ENCODE peak calls at places on chromosome 9, in six cellular contexts. One of them, this sample, is unnamed.

GRCh38 chr9:128011071-128011817 is 30.5 kb upstream of the EEIG1 start:
- DNase-seq in stromal cell of bone marrow: no peak
- DNase-seq in NCI-H2081 treated with DMSO at 0.1 percent for 48 hours: no peak
- DNase-seq in GM04504: no peak
- DNase-seq in adipocyte: no peak
- DNase-seq in renal cortical epithelial cell: no peak
- DNase-seq in this sample: peak; percentile 73

GRCh38 chr9:32264171-32264862 is 120.1 kb upstream of the ACO1 start:
- DNase-seq in stromal cell of bone marrow: peak; percentile 25
- DNase-seq in NCI-H2081 treated with DMSO at 0.1 percent for 48 hours: no peak
- DNase-seq in GM04504: no peak
- DNase-seq in adipocyte: peak; percentile 15
- DNase-seq in renal cortical epithelial cell: peak; percentile 59
- DNase-seq in this sample: no peak

GRCh38 chr9:88243736-88244135 is 105.5 kb upstream of the SPATA31C2 start:
- DNase-seq in stromal cell of bone marrow: no peak
- DNase-seq in NCI-H2081 treated with DMSO at 0.1 percent for 48 hours: no peak
- DNase-seq in GM04504: no peak
- DNase-seq in adipocyte: no peak
- DNase-seq in renal cortical epithelial cell: peak; percentile 98
- DNase-seq in this sample: no peak

GRCh38 chr9:76414656-76415055 is 20.4 kb upstream of the RFK start:
- DNase-seq in stromal cell of bone marrow: no peak
- DNase-seq in NCI-H2081 treated with DMSO at 0.1 percent for 48 hours: no peak
- DNase-seq in GM04504: no peak
- DNase-seq in adipocyte: no peak
- DNase-seq in renal cortical epithelial cell: peak; percentile 31
- DNase-seq in this sample: no peak

GRCh38 chr9:6563036-6563435 is 82.5 kb downstream of the GLDC start:
- DNase-seq in stromal cell of bone marrow: no peak
- DNase-seq in NCI-H2081 treated with DMSO at 0.1 percent for 48 hours: no peak
- DNase-seq in GM04504: no peak
- DNase-seq in adipocyte: no peak
- DNase-seq in renal cortical epithelial cell: no peak
- DNase-seq in this sample: no peak

GRCh38 chr9:21801683-21802417 is 586 bp upstream of the MTAP start:
- DNase-seq in stromal cell of bone marrow: peak; percentile 75
- DNase-seq in NCI-H2081 treated with DMSO at 0.1 percent for 48 hours: no peak
- DNase-seq in GM04504: peak; percentile 72
- DNase-seq in adipocyte: peak; percentile 95
- DNase-seq in renal cortical epithelial cell: no peak
- DNase-seq in this sample: peak; percentile 72

GRCh38 chr9:105832311-105832710 is 138.0 kb downstream of the TMEM38B start:
- DNase-seq in stromal cell of bone marrow: no peak
- DNase-seq in NCI-H2081 treated with DMSO at 0.1 percent for 48 hours: no peak
- DNase-seq in GM04504: no peak
- DNase-seq in adipocyte: no peak
- DNase-seq in renal cortical epithelial cell: no peak
- DNase-seq in this sample: no peak

GRCh38 chr9:69621735-69622460 is 50.3 kb downstream of the APBA1 start:
- DNase-seq in stromal cell of bone marrow: no peak
- DNase-seq in NCI-H2081 treated with DMSO at 0.1 percent for 48 hours: no peak
- DNase-seq in GM04504: no peak
- DNase-seq in adipocyte: no peak
- DNase-seq in renal cortical epithelial cell: no peak
- DNase-seq in this sample: no peak

GRCh38 chr9:17688834-17689233 is 110.0 kb downstream of the SH3GL2 start:
- DNase-seq in stromal cell of bone marrow: no peak
- DNase-seq in NCI-H2081 treated with DMSO at 0.1 percent for 48 hours: no peak
- DNase-seq in GM04504: no peak
- DNase-seq in adipocyte: no peak
- DNase-seq in renal cortical epithelial cell: no peak
- DNase-seq in this sample: no peak

GRCh38 chr9:123438321-123438720 is 82.3 kb downstream of the CRB2 start:
- DNase-seq in stromal cell of bone marrow: no peak
- DNase-seq in NCI-H2081 treated with DMSO at 0.1 percent for 48 hours: no peak
- DNase-seq in GM04504: no peak
- DNase-seq in adipocyte: no peak
- DNase-seq in renal cortical epithelial cell: no peak
- DNase-seq in this sample: no peak

GRCh38 chr9:4497855-4498254 is 7.6 kb downstream of the SLC1A1 start:
- DNase-seq in stromal cell of bone marrow: peak; percentile 79
- DNase-seq in NCI-H2081 treated with DMSO at 0.1 percent for 48 hours: no peak
- DNase-seq in GM04504: no peak
- DNase-seq in adipocyte: peak; percentile 61
- DNase-seq in renal cortical epithelial cell: peak; percentile 80
- DNase-seq in this sample: no peak

GRCh38 chr9:101479337-101480045 is 43.9 kb upstream of the ALDOB start:
- DNase-seq in stromal cell of bone marrow: no peak
- DNase-seq in NCI-H2081 treated with DMSO at 0.1 percent for 48 hours: no peak
- DNase-seq in GM04504: no peak
- DNase-seq in adipocyte: no peak
- DNase-seq in renal cortical epithelial cell: peak; percentile 47
- DNase-seq in this sample: no peak

GRCh38 chr9:117622347-117622746 is 81.9 kb upstream of the TLR4 start:
- DNase-seq in stromal cell of bone marrow: no peak
- DNase-seq in NCI-H2081 treated with DMSO at 0.1 percent for 48 hours: no peak
- DNase-seq in GM04504: no peak
- DNase-seq in adipocyte: no peak
- DNase-seq in renal cortical epithelial cell: no peak
- DNase-seq in this sample: no peak

GRCh38 chr9:88183798-88184495 is 45.7 kb upstream of the SPATA31C2 start:
- DNase-seq in stromal cell of bone marrow: no peak
- DNase-seq in NCI-H2081 treated with DMSO at 0.1 percent for 48 hours: no peak
- DNase-seq in GM04504: no peak
- DNase-seq in adipocyte: no peak
- DNase-seq in renal cortical epithelial cell: no peak
- DNase-seq in this sample: no peak

GRCh38 chr9:14306672-14307646 is 7.0 kb downstream of the NFIB start:
- DNase-seq in stromal cell of bone marrow: no peak
- DNase-seq in NCI-H2081 treated with DMSO at 0.1 percent for 48 hours: no peak
- DNase-seq in GM04504: no peak
- DNase-seq in adipocyte: no peak
- DNase-seq in renal cortical epithelial cell: no peak
- DNase-seq in this sample: no peak

GRCh38 chr9:93507780-93508179 is 54.4 kb upstream of the FAM120AOS start:
- DNase-seq in stromal cell of bone marrow: no peak
- DNase-seq in NCI-H2081 treated with DMSO at 0.1 percent for 48 hours: no peak
- DNase-seq in GM04504: no peak
- DNase-seq in adipocyte: no peak
- DNase-seq in renal cortical epithelial cell: no peak
- DNase-seq in this sample: no peak

GRCh38 chr9:133727876-133728441 is 10.2 kb downstream of the SARDH start:
- DNase-seq in stromal cell of bone marrow: no peak
- DNase-seq in NCI-H2081 treated with DMSO at 0.1 percent for 48 hours: no peak
- DNase-seq in GM04504: no peak
- DNase-seq in adipocyte: no peak
- DNase-seq in renal cortical epithelial cell: no peak
- DNase-seq in this sample: no peak

GRCh38 chr9:11233693-11234092 is 620.9 kb upstream of the PTPRD start:
- DNase-seq in stromal cell of bone marrow: no peak
- DNase-seq in NCI-H2081 treated with DMSO at 0.1 percent for 48 hours: no peak
- DNase-seq in GM04504: no peak
- DNase-seq in adipocyte: no peak
- DNase-seq in renal cortical epithelial cell: no peak
- DNase-seq in this sample: no peak

GRCh38 chr9:18490591-18491370 is 16.8 kb downstream of the ADAMTSL1 start:
- DNase-seq in stromal cell of bone marrow: peak; percentile 99
- DNase-seq in NCI-H2081 treated with DMSO at 0.1 percent for 48 hours: no peak
- DNase-seq in GM04504: peak; percentile 97
- DNase-seq in adipocyte: peak; percentile 89
- DNase-seq in renal cortical epithelial cell: peak; percentile 97
- DNase-seq in this sample: no peak

GRCh38 chr9:38227061-38227540 is 158.1 kb upstream of the SHB start:
- DNase-seq in stromal cell of bone marrow: peak; percentile 13
- DNase-seq in NCI-H2081 treated with DMSO at 0.1 percent for 48 hours: no peak
- DNase-seq in GM04504: peak; percentile 8
- DNase-seq in adipocyte: peak; percentile 63
- DNase-seq in renal cortical epithelial cell: peak; percentile 98
- DNase-seq in this sample: peak; percentile 33

This sample was measured in Peyer's patch.